ENCODE peak calls at places on chromosomes 13 and 19, in ten cellular contexts. I is ovary; G is T-helper 17 cell; Y is activated CD4-positive, CD25-positive, alpha-beta regulatory T cell treated with anti-CD3 and anti-CD28 coated beads, Interleukin-2, amount 50 U/mL, for 72 hours; P is WTC11; B is heart left ventricle; L is cardiac fibroblast; M is CD4-positive, CD25-positive, alpha-beta regulatory T cell; K is CD4-positive, alpha-beta T cell; W is CD8-positive, alpha-beta memory T cell. T is an unnamed sample.

GRCh38 chr13:109655206-109655600 is 131.2 kb downstream of the IRS2 start:
- DNase-seq in I (no peak), G (no peak), Y (no peak), P (no peak), B (no peak), L (peak), M (no peak), K (no peak), W (no peak), T (no peak)

GRCh38 chr13:31436478-31436877 is 236.7 kb downstream of the B3GLCT start:
- DNase-seq in I (no peak), G (no peak), Y (no peak), P (no peak), B (no peak), L (no peak), M (no peak), K (no peak), W (no peak), T (no peak)

GRCh38 chr13:38418286-38418685 is 68.6 kb downstream of the UFM1 start:
- DNase-seq in I (no peak), G (no peak), Y (no peak), P (no peak), B (no peak), L (peak), M (no peak), K (no peak), W (no peak), T (no peak)

GRCh38 chr19:8552810-8553209 is 24.4 kb downstream of the MYO1F start:
- DNase-seq in I (no peak), G (no peak), Y (no peak), P (peak), B (no peak), L (peak), M (no peak), K (no peak), W (no peak), T (peak)

GRCh38 chr19:8361921-8362793 is 1.8 kb upstream of the ANGPTL4 start:
- DNase-seq in I (peak), G (no peak), Y (no peak), P (no peak), B (peak), L (peak), M (no peak), K (no peak), W (no peak), T (no peak)

GRCh38 chr13:76053181-76053580 is 417.1 kb downstream of the LMO7 start:
- DNase-seq in I (no peak), G (no peak), Y (no peak), P (no peak), B (no peak), L (no peak), M (no peak), K (no peak), W (no peak), T (no peak)

GRCh38 chr19:34505321-34506025 is 23.9 kb downstream of the WTIP start:
- DNase-seq in I (peak), G (no peak), Y (no peak), P (no peak), B (no peak), L (no peak), M (no peak), K (no peak), W (no peak), T (no peak)

GRCh38 chr19:10817291-10818038 is 18.5 kb downstream of the TMED1 start:
- DNase-seq in I (peak), G (no peak), Y (no peak), P (no peak), B (peak), L (peak), M (no peak), K (no peak), W (no peak), T (no peak)

GRCh38 chr19:19418548-19419260 is 13.2 kb downstream of the GATAD2A start:
- DNase-seq in I (no peak), G (no peak), Y (no peak), P (no peak), B (no peak), L (no peak), M (no peak), K (no peak), W (no peak), T (peak)

GRCh38 chr13:110993788-110994187 is 78.9 kb upstream of the ANKRD10 start:
- DNase-seq in I (no peak), G (no peak), Y (no peak), P (peak), B (no peak), L (no peak), M (no peak), K (no peak), W (no peak), T (peak)

GRCh38 chr19:53311044-53311443 is 22.5 kb upstream of the ZNF845 start:
- DNase-seq in I (no peak), G (no peak), Y (no peak), P (no peak), B (no peak), L (no peak), M (no peak), K (no peak), W (no peak), T (no peak)

GRCh38 chr19:23263870-23264590 is 13.8 kb upstream of the ZNF724 start:
- DNase-seq in I (no peak), G (no peak), Y (no peak), P (no peak), B (no peak), L (peak), M (no peak), K (no peak), W (no peak), T (no peak)

GRCh38 chr19:7915250-7916136 is 863 bp downstream of the TGFBR3L start:
- DNase-seq in I (no peak), G (no peak), Y (no peak), P (no peak), B (no peak), L (no peak), M (no peak), K (no peak), W (no peak), T (no peak)

T was measured in DND-41.